ENCODE peak calls at places on chromosomes 13 and 19, in six cellular contexts. One of them, this sample, is unnamed.

GRCh38 chr19:2977686-2978466 is 512 bp downstream of the TLE6 start:
- DNase-seq in mesenchymal stem cell: peak; percentile 18
- DNase-seq in IMR-90: no peak
- DNase-seq in neuronal stem cell: no peak
- DNase-seq in trophoblast cell: no peak
- DNase-seq in H1: no peak
- DNase-seq in this sample: no peak

GRCh38 chr13:102642475-102642874 is 45.7 kb downstream of the TPP2 start:
- DNase-seq in H1: no peak
- DNase-seq in trophoblast cell: no peak
- DNase-seq in IMR-90: no peak
- DNase-seq in neuronal stem cell: no peak
- DNase-seq in mesenchymal stem cell: no peak
- DNase-seq in this sample: no peak

GRCh38 chr19:17351815-17352435 is 14.6 kb downstream of the GTPBP3 start:
- DNase-seq in IMR-90: no peak
- DNase-seq in trophoblast cell: no peak
- DNase-seq in H1: no peak
- DNase-seq in mesenchymal stem cell: no peak
- DNase-seq in neuronal stem cell: no peak
- DNase-seq in this sample: no peak

GRCh38 chr13:66835040-66835628 is 395.0 kb downstream of the PCDH9 start:
- DNase-seq in IMR-90: peak; percentile 18
- DNase-seq in neuronal stem cell: no peak
- DNase-seq in trophoblast cell: no peak
- DNase-seq in mesenchymal stem cell: peak; percentile 81
- DNase-seq in H1: no peak
- DNase-seq in this sample: no peak

GRCh38 chr19:33718668-33719259 is 77.9 kb upstream of the KCTD15 start:
- DNase-seq in IMR-90: no peak
- DNase-seq in H1: no peak
- DNase-seq in mesenchymal stem cell: no peak
- DNase-seq in trophoblast cell: no peak
- DNase-seq in neuronal stem cell: no peak
- DNase-seq in this sample: no peak

GRCh38 chr13:67224148-67224846 is 5.8 kb downstream of the PCDH9 start:
- DNase-seq in H1: no peak
- DNase-seq in IMR-90: peak; percentile 82
- DNase-seq in neuronal stem cell: peak; percentile 56
- DNase-seq in mesenchymal stem cell: peak; percentile 83
- DNase-seq in trophoblast cell: no peak
- DNase-seq in this sample: peak; percentile 51

GRCh38 chr19:48750771-48751504 is 1.5 kb downstream of the FUT1 start:
- DNase-seq in neuronal stem cell: no peak
- DNase-seq in mesenchymal stem cell: no peak
- DNase-seq in H1: no peak
- DNase-seq in trophoblast cell: no peak
- DNase-seq in IMR-90: no peak
- DNase-seq in this sample: no peak

GRCh38 chr13:59304596-59304995 is 859.1 kb downstream of the DIAPH3 start:
- DNase-seq in H1: no peak
- DNase-seq in neuronal stem cell: no peak
- DNase-seq in IMR-90: no peak
- DNase-seq in mesenchymal stem cell: no peak
- DNase-seq in trophoblast cell: no peak
- DNase-seq in this sample: no peak

GRCh38 chr19:19997656-19998268 is 41.5 kb downstream of the ZNF682 start:
- DNase-seq in mesenchymal stem cell: no peak
- DNase-seq in trophoblast cell: no peak
- DNase-seq in IMR-90: no peak
- DNase-seq in neuronal stem cell: no peak
- DNase-seq in H1: peak; percentile 90
- DNase-seq in this sample: peak; percentile 74

GRCh38 chr19:4014541-4015491 is 7.3 kb downstream of the PIAS4 start:
- DNase-seq in H1: peak; percentile 87
- DNase-seq in IMR-90: no peak
- DNase-seq in trophoblast cell: no peak
- DNase-seq in mesenchymal stem cell: no peak
- DNase-seq in neuronal stem cell: no peak
- DNase-seq in this sample: peak; percentile 84

GRCh38 chr19:1612114-1613086 is 7.1 kb upstream of the UQCR11 start:
- DNase-seq in neuronal stem cell: no peak
- DNase-seq in mesenchymal stem cell: no peak
- DNase-seq in IMR-90: no peak
- DNase-seq in trophoblast cell: no peak
- DNase-seq in H1: no peak
- DNase-seq in this sample: no peak

GRCh38 chr13:51645154-51645650 is 60.9 kb downstream of the WDFY2 start:
- DNase-seq in IMR-90: peak; percentile 57
- DNase-seq in mesenchymal stem cell: peak; percentile 96
- DNase-seq in neuronal stem cell: no peak
- DNase-seq in H1: no peak
- DNase-seq in trophoblast cell: peak; percentile 24
- DNase-seq in this sample: no peak

GRCh38 chr13:111908981-111909380 is 158.0 kb upstream of the SOX1 start:
- DNase-seq in trophoblast cell: no peak
- DNase-seq in IMR-90: no peak
- DNase-seq in H1: peak; percentile 13
- DNase-seq in neuronal stem cell: no peak
- DNase-seq in mesenchymal stem cell: no peak
- DNase-seq in this sample: peak; percentile 15

GRCh38 chr19:11244846-11245589 is 5.6 kb downstream of the ANGPTL8 start:
- DNase-seq in IMR-90: no peak
- DNase-seq in mesenchymal stem cell: no peak
- DNase-seq in H1: no peak
- DNase-seq in trophoblast cell: no peak
- DNase-seq in neuronal stem cell: no peak
- DNase-seq in this sample: no peak

GRCh38 chr13:28685892-28686291 is 27.0 kb downstream of the POMP start:
- DNase-seq in trophoblast cell: no peak
- DNase-seq in H1: no peak
- DNase-seq in mesenchymal stem cell: no peak
- DNase-seq in IMR-90: no peak
- DNase-seq in neuronal stem cell: no peak
- DNase-seq in this sample: no peak

GRCh38 chr19:54189020-54189667 is at the start of gene MBOAT7:
- DNase-seq in mesenchymal stem cell: no peak
- DNase-seq in trophoblast cell: no peak
- DNase-seq in neuronal stem cell: no peak
- DNase-seq in IMR-90: no peak
- DNase-seq in H1: no peak
- DNase-seq in this sample: no peak

GRCh38 chr13:58239774-58240268 is 608.3 kb downstream of the PCDH17 start:
- DNase-seq in neuronal stem cell: no peak
- DNase-seq in IMR-90: no peak
- DNase-seq in trophoblast cell: no peak
- DNase-seq in H1: no peak
- DNase-seq in mesenchymal stem cell: no peak
- DNase-seq in this sample: no peak

GRCh38 chr13:76292726-76293125 is 593.5 kb downstream of the KCTD12 start:
- DNase-seq in neuronal stem cell: no peak
- DNase-seq in H1: no peak
- DNase-seq in mesenchymal stem cell: no peak
- DNase-seq in trophoblast cell: no peak
- DNase-seq in IMR-90: no peak
- DNase-seq in this sample: no peak

GRCh38 chr19:11435057-11435832 is at the start of the genes ODAD3 and PRKCSH:
- DNase-seq in IMR-90: peak; percentile 100
- DNase-seq in neuronal stem cell: peak; percentile 99
- DNase-seq in trophoblast cell: peak; percentile 99
- DNase-seq in mesenchymal stem cell: peak; percentile 100
- DNase-seq in H1: peak; percentile 98
- DNase-seq in this sample: peak; percentile 99

DNA sequence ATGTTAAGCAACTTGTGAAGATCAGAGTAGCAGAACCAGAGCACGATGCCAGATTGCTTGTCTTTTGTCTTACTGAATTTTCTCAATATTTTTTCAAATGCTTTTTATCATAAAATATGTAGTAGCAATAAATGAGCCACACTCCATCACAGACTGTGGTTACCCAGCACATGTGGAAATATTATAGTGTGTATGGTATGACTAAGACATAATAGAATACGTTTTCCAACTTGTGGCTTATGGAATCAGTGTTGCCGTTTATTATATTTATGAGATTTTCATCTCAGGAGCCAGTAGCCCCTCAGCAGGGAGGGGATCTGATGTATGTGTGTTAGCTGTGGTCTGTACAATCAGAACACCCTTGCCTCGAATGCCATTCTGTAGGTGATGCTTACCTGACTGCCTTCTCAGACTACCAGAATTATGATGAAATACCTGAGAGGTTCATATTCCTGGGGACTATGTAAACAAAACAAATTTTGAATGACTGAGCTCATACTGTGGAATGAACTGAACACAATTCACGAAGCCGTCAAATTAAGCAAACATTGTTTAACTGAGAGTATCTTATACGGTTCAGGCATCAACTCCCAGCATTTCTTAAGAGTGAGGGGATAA is 1.9 kb downstream of the SCEL start:
- DNase-seq in IMR-90: no peak
- DNase-seq in mesenchymal stem cell: no peak
- DNase-seq in trophoblast cell: no peak
- DNase-seq in H1: no peak
- DNase-seq in neuronal stem cell: no peak
- DNase-seq in this sample: no peak
- H3K14ac ChIP-seq in IMR-90: no peak overlapping the region
- H3K14ac ChIP-seq in mesenchymal stem cell: no peak overlapping the region
- H3K14ac ChIP-seq in trophoblast cell: no peak overlapping the region
- H3K14ac ChIP-seq in H1: no peak overlapping the region
- H3K14ac ChIP-seq in neuronal stem cell: no peak overlapping the region
- H3K14ac ChIP-seq in this sample: no peak overlapping the region

GRCh38 chr13:79090552-79091159 is 315.4 kb downstream of the RBM26 start:
- DNase-seq in IMR-90: no peak
- DNase-seq in trophoblast cell: no peak
- DNase-seq in neuronal stem cell: no peak
- DNase-seq in H1: no peak
- DNase-seq in mesenchymal stem cell: no peak
- DNase-seq in this sample: no peak
- H3K4ac ChIP-seq in IMR-90: no peak overlapping the region
- H3K4ac ChIP-seq in trophoblast cell: no peak overlapping the region
- H3K4ac ChIP-seq in neuronal stem cell: no peak overlapping the region
- H3K4ac ChIP-seq in H1: no peak overlapping the region
- H3K4ac ChIP-seq in mesenchymal stem cell: no peak overlapping the region
- H3K4ac ChIP-seq in this sample: no peak overlapping the region

GRCh38 chr19:13051581-13052165 is 51.0 kb downstream of the LYL1 start:
- DNase-seq in mesenchymal stem cell: peak; percentile 38
- DNase-seq in trophoblast cell: peak; percentile 28
- DNase-seq in neuronal stem cell: peak; percentile 97
- DNase-seq in IMR-90: peak; percentile 24
- DNase-seq in H1: peak; percentile 85
- DNase-seq in this sample: peak; percentile 89

GRCh38 chr19:13053761-13054604 is 48.7 kb downstream of the LYL1 start:
- DNase-seq in H1: no peak
- DNase-seq in mesenchymal stem cell: peak; percentile 79
- DNase-seq in neuronal stem cell: peak; percentile 69
- DNase-seq in IMR-90: peak; percentile 96
- DNase-seq in trophoblast cell: no peak
- DNase-seq in this sample: no peak

GRCh38 chr19:13052447-13053232 is 50.0 kb downstream of the LYL1 start:
- DNase-seq in mesenchymal stem cell: no peak
- DNase-seq in neuronal stem cell: no peak
- DNase-seq in trophoblast cell: no peak
- DNase-seq in IMR-90: no peak
- DNase-seq in H1: no peak
- DNase-seq in this sample: no peak

GRCh38 chr19:13054605-13055212 is 47.9 kb downstream of the LYL1 start:
- DNase-seq in IMR-90: no peak
- DNase-seq in H1: no peak
- DNase-seq in mesenchymal stem cell: no peak
- DNase-seq in neuronal stem cell: no peak
- DNase-seq in trophoblast cell: no peak
- DNase-seq in this sample: no peak

DNA sequence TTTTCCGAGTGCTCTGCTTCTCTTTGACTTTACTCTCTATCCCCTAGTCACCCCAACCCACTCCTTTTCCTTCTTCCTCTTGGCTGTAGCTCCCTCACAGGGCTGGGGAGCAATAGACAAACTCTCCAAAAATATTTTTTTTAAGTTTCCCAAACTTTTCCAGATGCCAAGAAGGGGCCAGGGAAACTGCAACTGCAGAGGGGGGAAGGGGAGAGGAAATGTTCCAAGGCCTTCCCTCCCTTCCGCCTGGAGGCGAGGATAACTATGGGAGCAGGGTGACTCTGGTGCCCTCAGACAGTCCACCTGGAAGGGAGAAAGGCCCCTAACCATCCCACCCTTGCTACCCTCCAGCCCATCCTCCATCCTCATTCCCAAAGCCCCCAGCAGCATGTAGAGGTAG is 49.4 kb downstream of the LYL1 start:
- DNase-seq in mesenchymal stem cell: no peak
- DNase-seq in H1: no peak
- DNase-seq in neuronal stem cell: no peak
- DNase-seq in trophoblast cell: no peak
- DNase-seq in IMR-90: no peak
- DNase-seq in this sample: no peak
- H3K27ac ChIP-seq in mesenchymal stem cell: peak overlapping the region; percentile 86
- H3K27ac ChIP-seq in H1: no peak overlapping the region
- H3K27ac ChIP-seq in neuronal stem cell: no peak overlapping the region
- H3K27ac ChIP-seq in trophoblast cell: no peak overlapping the region
- H3K27ac ChIP-seq in IMR-90: peak overlapping the region; percentile 100
- H3K27ac ChIP-seq in this sample: no peak overlapping the region

GRCh38 chr19:15829786-15830185 is 14.3 kb upstream of the OR10H1 start:
- DNase-seq in mesenchymal stem cell: no peak
- DNase-seq in IMR-90: no peak
- DNase-seq in H1: no peak
- DNase-seq in neuronal stem cell: no peak
- DNase-seq in trophoblast cell: no peak
- DNase-seq in this sample: no peak

GRCh38 chr19:15825753-15826152 is 10.3 kb upstream of the OR10H1 start:
- DNase-seq in H1: no peak
- DNase-seq in IMR-90: no peak
- DNase-seq in neuronal stem cell: no peak
- DNase-seq in trophoblast cell: no peak
- DNase-seq in mesenchymal stem cell: no peak
- DNase-seq in this sample: no peak

GRCh38 chr19:15828121-15828620 is 12.7 kb upstream of the OR10H1 start:
- DNase-seq in H1: no peak
- DNase-seq in IMR-90: no peak
- DNase-seq in neuronal stem cell: no peak
- DNase-seq in trophoblast cell: no peak
- DNase-seq in mesenchymal stem cell: no peak
- DNase-seq in this sample: no peak

GRCh38 chr19:15831626-15832025 is 16.2 kb upstream of the OR10H1 start:
- DNase-seq in H1: no peak
- DNase-seq in mesenchymal stem cell: no peak
- DNase-seq in IMR-90: no peak
- DNase-seq in neuronal stem cell: no peak
- DNase-seq in trophoblast cell: peak; percentile 60
- DNase-seq in this sample: no peak

DNA sequence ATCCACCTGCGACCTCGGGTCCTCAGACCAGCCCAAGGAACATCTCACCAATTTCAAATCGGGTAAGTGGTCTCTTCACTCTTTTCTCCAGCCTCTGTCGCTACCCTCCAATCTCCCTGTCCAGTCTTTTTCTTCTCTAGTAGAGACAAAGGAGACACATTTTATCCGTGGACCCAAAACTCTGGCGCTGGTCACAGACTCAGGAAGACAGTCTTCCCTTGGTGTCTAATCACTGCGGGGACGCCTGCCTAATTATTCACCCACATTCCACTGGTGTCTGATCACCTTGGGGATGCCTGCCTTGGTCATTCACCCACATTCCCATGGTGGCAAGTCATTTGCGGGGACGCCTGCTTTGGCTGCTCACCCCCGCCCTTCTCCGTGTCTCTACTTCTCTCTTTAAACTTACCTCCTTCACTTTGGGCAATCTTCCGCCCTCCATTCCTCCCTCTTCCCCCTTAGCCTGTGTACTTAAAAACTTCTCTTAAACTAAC is 13.9 kb upstream of the OR10H1 start:
- DNase-seq in IMR-90: no peak
- DNase-seq in neuronal stem cell: no peak
- DNase-seq in trophoblast cell: no peak
- DNase-seq in mesenchymal stem cell: no peak
- DNase-seq in H1: no peak
- DNase-seq in this sample: no peak
- H3K14ac ChIP-seq in IMR-90: no peak overlapping the region
- H3K14ac ChIP-seq in neuronal stem cell: no peak overlapping the region
- H3K14ac ChIP-seq in trophoblast cell: peak overlapping the region; percentile 27
- H3K14ac ChIP-seq in mesenchymal stem cell: no peak overlapping the region
- H3K14ac ChIP-seq in H1: no peak overlapping the region
- H3K14ac ChIP-seq in this sample: no peak overlapping the region